ENCODE peak calls at places on chromosomes 6 and 20, in ten cellular contexts. G, I, P, W, L, Q, E, B, N and Y are unnamed samples.
A peak's percentile ranks its signal among the peaks of the same experiment; 100 is the strongest.

GRCh38 chr20:54132612-54133433 is 41.0 kb downstream of the CYP24A1 start:
- DNase-seq in G (no peak), I (peak; percentile 99), P (no peak), W (no peak), L (no peak), Q (no peak), E (no peak), B (peak; percentile 52), N (peak; percentile 66), Y (no peak)

GRCh38 chr20:43448748-43449535 is 8.8 kb upstream of the SRSF6 start:
- DNase-seq in G (no peak), I (peak; percentile 33), P (peak; percentile 78), W (peak; percentile 31), L (no peak), Q (peak; percentile 43), E (peak; percentile 30), B (peak; percentile 67), N (peak; percentile 46), Y (no peak)

GRCh38 chr6:35449287-35449881 is 2.8 kb upstream of the FANCE start:
- DNase-seq in G (peak; percentile 67), I (peak; percentile 79), P (peak; percentile 62), W (peak; percentile 27), L (peak; percentile 31), Q (peak; percentile 80), E (no peak), B (peak; percentile 85), N (no peak), Y (no peak)

GRCh38 chr6:13988908-13989307 is 64.2 kb downstream of the RNF182 start:
- DNase-seq in G (no peak), I (no peak), P (no peak), W (no peak), L (no peak), Q (no peak), E (no peak), B (no peak), N (no peak), Y (no peak)

GRCh38 chr20:58883243-58883691 is 30.8 kb downstream of the GNAS start:
- DNase-seq in G (no peak), I (no peak), P (no peak), W (no peak), L (no peak), Q (no peak), E (no peak), B (peak; percentile 67), N (no peak), Y (no peak)

GRCh38 chr6:87826376-87826775 is 124.3 kb upstream of the AKIRIN2 start:
- DNase-seq in G (no peak), I (peak; percentile 44), P (no peak), W (no peak), L (no peak), Q (no peak), E (no peak), B (no peak), N (no peak), Y (no peak)

GRCh38 chr6:50824505-50824904 is 5.8 kb downstream of the TFAP2B start:
- DNase-seq in G (no peak), I (no peak), P (no peak), W (no peak), L (no peak), Q (no peak), E (no peak), B (no peak), N (no peak), Y (no peak)

GRCh38 chr6:148874698-148875293 is 128.0 kb downstream of the UST start:
- DNase-seq in G (peak; percentile 38), I (no peak), P (no peak), W (no peak), L (no peak), Q (no peak), E (no peak), B (peak; percentile 75), N (no peak), Y (no peak)

GRCh38 chr6:75292522-75292921 is 7.9 kb upstream of the TMEM30A start:
- DNase-seq in G (no peak), I (no peak), P (no peak), W (no peak), L (no peak), Q (no peak), E (no peak), B (no peak), N (no peak), Y (no peak)

GRCh38 chr20:19456600-19457390 is 244.4 kb downstream of the SLC24A3 start:
- DNase-seq in G (no peak), I (no peak), P (no peak), W (no peak), L (no peak), Q (no peak), E (no peak), B (no peak), N (no peak), Y (no peak)

GRCh38 chr6:13268914-13269532 is 59.3 kb downstream of the TBC1D7 start:
- DNase-seq in G (no peak), I (peak; percentile 17), P (no peak), W (no peak), L (no peak), Q (no peak), E (no peak), B (no peak), N (no peak), Y (no peak)

GRCh38 chr20:40744494-40745175 is 55.6 kb upstream of the MAFB start:
- DNase-seq in G (no peak), I (no peak), P (no peak), W (no peak), L (no peak), Q (no peak), E (no peak), B (no peak), N (no peak), Y (no peak)
- H3K27me3 ChIP-seq in G (peaks cover 2% of the 10 kb centered on the region), I (no peaks in the 10 kb centered on the region), P (peaks cover 11% of the 10 kb centered on the region), W (no peaks in the 10 kb centered on the region), L (no peaks in the 10 kb centered on the region), Q (no peaks in the 10 kb centered on the region), E (no peaks in the 10 kb centered on the region), B (no peaks in the 10 kb centered on the region), N (peaks cover 5% of the 10 kb centered on the region), Y (no peaks in the 10 kb centered on the region)

GRCh38 chr6:167140589-167141474 is 16.9 kb downstream of the GPR31 start:
- DNase-seq in G (no peak), I (no peak), P (no peak), W (peak; percentile 37), L (no peak), Q (no peak), E (no peak), B (peak; percentile 36), N (no peak), Y (no peak)

GRCh38 chr6:167142433-167142761 is 15.4 kb downstream of the GPR31 start:
- DNase-seq in G (no peak), I (no peak), P (no peak), W (no peak), L (no peak), Q (no peak), E (no peak), B (no peak), N (no peak), Y (no peak)

GRCh38 chr6:167137881-167138280 is 15.0 kb downstream of the CCR6 start:
- DNase-seq in G (no peak), I (no peak), P (no peak), W (peak; percentile 6), L (no peak), Q (no peak), E (no peak), B (no peak), N (no peak), Y (no peak)

GRCh38 chr6:167141667-167142432 is 15.9 kb downstream of the GPR31 start:
- DNase-seq in G (peak; percentile 68), I (no peak), P (peak; percentile 11), W (peak; percentile 58), L (peak; percentile 75), Q (peak; percentile 43), E (peak; percentile 55), B (peak; percentile 76), N (peak; percentile 30), Y (peak; percentile 48)

GRCh38 chr6:167139761-167140160 is 16.9 kb downstream of the CCR6 start:
- DNase-seq in G (no peak), I (no peak), P (no peak), W (no peak), L (no peak), Q (no peak), E (no peak), B (no peak), N (no peak), Y (no peak)
- H3K27me3 ChIP-seq in G (no peaks in the 10 kb centered on the region), I (no peaks in the 10 kb centered on the region), P (no peaks in the 10 kb centered on the region), W (no peaks in the 10 kb centered on the region), L (no peaks in the 10 kb centered on the region), Q (no peaks in the 10 kb centered on the region), E (no peaks in the 10 kb centered on the region), B (no peaks in the 10 kb centered on the region), N (peaks cover 5% of the 10 kb centered on the region), Y (no peaks in the 10 kb centered on the region)

GRCh38 chr6:159527351-159527750 is 165.7 kb downstream of the SOD2 start:
- DNase-seq in G (no peak), I (no peak), P (no peak), W (no peak), L (no peak), Q (no peak), E (no peak), B (peak; percentile 20), N (no peak), Y (no peak)

GRCh38 chr6:159521962-159522361 is 171.1 kb downstream of the SOD2 start:
- DNase-seq in G (no peak), I (no peak), P (no peak), W (no peak), L (no peak), Q (no peak), E (no peak), B (no peak), N (no peak), Y (no peak)

GRCh38 chr6:159520002-159520401 is 173.0 kb downstream of the SOD2 start:
- DNase-seq in G (no peak), I (no peak), P (no peak), W (no peak), L (no peak), Q (no peak), E (no peak), B (no peak), N (no peak), Y (no peak)

GRCh38 chr6:159525445-159526031 is 167.5 kb downstream of the SOD2 start:
- DNase-seq in G (no peak), I (no peak), P (no peak), W (no peak), L (no peak), Q (no peak), E (no peak), B (peak; percentile 28), N (no peak), Y (no peak)

GRCh38 chr6:159522877-159523547 is 170.0 kb downstream of the SOD2 start:
- DNase-seq in G (no peak), I (no peak), P (no peak), W (no peak), L (no peak), Q (no peak), E (no peak), B (no peak), N (no peak), Y (no peak)
- H3K27me3 ChIP-seq in G (no peaks in the 10 kb centered on the region), I (no peaks in the 10 kb centered on the region), P (no peaks in the 10 kb centered on the region), W (no peaks in the 10 kb centered on the region), L (no peaks in the 10 kb centered on the region), Q (no peaks in the 10 kb centered on the region), E (no peaks in the 10 kb centered on the region), B (no peaks in the 10 kb centered on the region), N (peaks cover 4% of the 10 kb centered on the region), Y (no peaks in the 10 kb centered on the region)

DNA sequence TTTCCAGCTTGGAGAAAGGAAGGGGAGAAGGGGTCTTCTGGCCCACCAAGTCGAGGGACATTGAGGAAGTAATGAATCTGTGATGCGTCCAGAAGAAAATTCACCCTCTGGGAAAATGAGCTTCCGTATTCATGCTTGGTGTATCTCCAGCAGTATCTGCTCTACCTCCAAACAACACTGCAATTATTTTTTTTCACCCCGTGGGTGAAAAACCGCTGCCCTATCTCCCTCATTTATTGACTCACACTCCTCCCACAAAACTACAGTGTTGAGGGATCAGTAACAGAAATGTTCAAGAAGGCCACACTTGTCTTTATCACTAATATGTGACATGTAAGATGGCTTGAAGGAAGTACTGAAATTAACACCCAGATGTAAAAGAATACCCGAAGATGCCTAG is 4.8 kb upstream of the TBX18 start:
- DNase-seq in G (no peak), I (no peak), P (no peak), W (no peak), L (no peak), Q (no peak), E (no peak), B (no peak), N (no peak), Y (no peak)
- H3K27me3 ChIP-seq in G (no peaks in the 10 kb centered on the region), I (peaks cover 62% of the 10 kb centered on the region), P (peaks cover 82% of the 10 kb centered on the region), W (no peaks in the 10 kb centered on the region), L (no peaks in the 10 kb centered on the region), Q (peaks cover 5% of the 10 kb centered on the region), E (peaks cover 79% of the 10 kb centered on the region), B (peaks cover 100% of the 10 kb centered on the region), N (peaks cover 19% of the 10 kb centered on the region), Y (peaks cover 78% of the 10 kb centered on the region)